ENCODE peak calls at places on chromosomes 2 and 18, in ten cellular contexts. C is adrenal gland, B is stomach, S is mucosa of descending colon, X is neural progenitor cell, W is PC-9, D is heart right ventricle, P is uterus, F is GM23338, A is transverse colon. J is an unnamed sample. For H3K36me3, the result is how much of the 10 kb centered on the place peaks cover.

GRCh38 chr2:60407398-60407797 is 146.1 kb downstream of the BCL11A start:
- DNase-seq in A (no peak), W (no peak), F (no peak), D (no peak), X (no peak), S (no peak), P (no peak), C (peak), B (no peak), J (no peak)

GRCh38 chr2:218325566-218326160 is 31.0 kb upstream of the CATIP start:
- DNase-seq in X (no peak), P (no peak), F (no peak), B (no peak), W (no peak), C (no peak), A (no peak), D (no peak), S (no peak), J (no peak)

GRCh38 chr2:240579071-240579762 is 7.3 kb upstream of the CAPN10 start:
- DNase-seq in F (no peak), D (no peak), C (no peak), P (no peak), X (no peak), W (no peak), B (no peak), A (no peak), S (no peak), J (peak)

GRCh38 chr18:10403675-10404074 is 50.8 kb upstream of the APCDD1 start:
- DNase-seq in C (no peak), P (no peak), A (no peak), W (no peak), F (no peak), X (peak), B (no peak), S (no peak), D (no peak), J (no peak)

GRCh38 chr2:50111067-50111466 is 920.9 kb downstream of the NRXN1 start:
- DNase-seq in D (no peak), F (no peak), P (no peak), A (no peak), X (no peak), B (no peak), S (no peak), W (no peak), C (no peak), J (no peak)

GRCh38 chr2:85792783-85793441 is 39.1 kb downstream of the ATOH8 start:
- DNase-seq in B (no peak), W (peak), S (no peak), X (no peak), C (peak), F (no peak), A (no peak), P (peak), D (no peak), J (no peak)

GRCh38 chr2:126902152-126902835 is 3.6 kb downstream of the TEX51 start:
- DNase-seq in B (peak), A (no peak), C (peak), P (no peak), X (no peak), S (no peak), F (no peak), W (no peak), D (no peak), J (no peak)

GRCh38 chr2:207181526-207182274 is 16.0 kb upstream of the KLF7 start:
- DNase-seq in S (no peak), A (no peak), C (no peak), W (no peak), F (no peak), P (no peak), D (no peak), X (no peak), B (no peak), J (no peak)

GRCh38 chr2:241008711-241009121 is 10.3 kb downstream of the SNED1 start:
- DNase-seq in W (no peak), B (peak), A (no peak), F (no peak), D (no peak), X (no peak), S (no peak), P (no peak), C (peak), J (no peak)

GRCh38 chr2:83022631-83023210 is 1436.4 kb downstream of the SUCLG1 start:
- DNase-seq in F (no peak), S (no peak), A (no peak), C (no peak), P (no peak), X (no peak), B (no peak), W (no peak), D (no peak), J (no peak)

GRCh38 chr2:153497938-153498629 is 19.5 kb upstream of the RPRM start:
- DNase-seq in C (peak), W (no peak), P (no peak), S (no peak), X (no peak), B (no peak), D (no peak), F (no peak), A (no peak), J (no peak)

GRCh38 chr2:59458862-59459261 is 1094.6 kb downstream of the BCL11A start:
- DNase-seq in S (no peak), P (no peak), B (peak), X (peak), F (peak), D (no peak), C (no peak), W (no peak), A (no peak), J (no peak)

GRCh38 chr18:28834889-28835288 is 658.0 kb upstream of the CDH2 start:
- DNase-seq in D (no peak), P (no peak), W (peak), S (no peak), B (no peak), A (no peak), X (no peak), C (no peak), F (no peak), J (no peak)

GRCh38 chr2:206915136-206915535 is 24.2 kb upstream of the CPO start:
- DNase-seq in D (no peak), F (no peak), W (peak), X (no peak), C (no peak), A (no peak), B (no peak), S (no peak), P (no peak), J (peak)

GRCh38 chr2:46267616-46268015 is 29.6 kb upstream of the EPAS1 start:
- DNase-seq in S (no peak), D (no peak), B (no peak), A (no peak), F (no peak), P (no peak), X (no peak), C (no peak), W (no peak), J (no peak)

GRCh38 chr18:52339891-52340371 is at the start of gene DCC:
- DNase-seq in P (no peak), D (no peak), X (peak), C (peak), F (peak), B (peak), S (peak), W (no peak), A (peak), J (peak)

GRCh38 chr2:138016703-138017102 is 52.4 kb downstream of the HNMT start:
- DNase-seq in D (no peak), S (no peak), B (no peak), W (peak), X (no peak), A (no peak), F (no peak), P (no peak), C (no peak), J (no peak)

GRCh38 chr2:105754999-105755398 is 10.3 kb downstream of the NCK2 start:
- DNase-seq in W (no peak), F (no peak), X (no peak), D (no peak), S (no peak), B (no peak), P (no peak), A (no peak), C (no peak), J (no peak)

DNA sequence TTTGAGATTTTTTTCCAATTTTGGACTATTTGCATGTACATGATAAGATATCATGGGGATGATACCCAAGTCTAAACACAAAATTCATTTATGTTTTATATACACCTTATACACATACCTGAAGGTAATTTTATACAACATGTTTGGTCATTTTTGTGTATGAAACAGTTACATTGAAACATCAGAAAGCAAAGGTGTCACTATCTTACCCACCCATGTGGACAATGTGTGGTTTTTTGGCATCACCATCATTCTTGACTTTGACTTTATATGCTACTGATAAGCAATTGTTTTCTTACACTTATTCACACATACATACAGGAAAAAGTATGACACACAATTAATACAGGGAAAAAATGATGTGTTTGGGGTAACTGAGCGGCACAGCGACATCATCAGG is 51.0 kb upstream of the ACVR1 start:
- DNase-seq in W (no peak), B (no peak), X (no peak), D (no peak), S (no peak), A (no peak), P (no peak), C (no peak), F (no peak), J (no peak)
- TF ChIP-seq CTCF in W (no peak), B (no peak), X (no peak), D (no peak), S (no peak), A (no peak), P (no peak), C (no peak), F (no peak), J (no peak)

DNA sequence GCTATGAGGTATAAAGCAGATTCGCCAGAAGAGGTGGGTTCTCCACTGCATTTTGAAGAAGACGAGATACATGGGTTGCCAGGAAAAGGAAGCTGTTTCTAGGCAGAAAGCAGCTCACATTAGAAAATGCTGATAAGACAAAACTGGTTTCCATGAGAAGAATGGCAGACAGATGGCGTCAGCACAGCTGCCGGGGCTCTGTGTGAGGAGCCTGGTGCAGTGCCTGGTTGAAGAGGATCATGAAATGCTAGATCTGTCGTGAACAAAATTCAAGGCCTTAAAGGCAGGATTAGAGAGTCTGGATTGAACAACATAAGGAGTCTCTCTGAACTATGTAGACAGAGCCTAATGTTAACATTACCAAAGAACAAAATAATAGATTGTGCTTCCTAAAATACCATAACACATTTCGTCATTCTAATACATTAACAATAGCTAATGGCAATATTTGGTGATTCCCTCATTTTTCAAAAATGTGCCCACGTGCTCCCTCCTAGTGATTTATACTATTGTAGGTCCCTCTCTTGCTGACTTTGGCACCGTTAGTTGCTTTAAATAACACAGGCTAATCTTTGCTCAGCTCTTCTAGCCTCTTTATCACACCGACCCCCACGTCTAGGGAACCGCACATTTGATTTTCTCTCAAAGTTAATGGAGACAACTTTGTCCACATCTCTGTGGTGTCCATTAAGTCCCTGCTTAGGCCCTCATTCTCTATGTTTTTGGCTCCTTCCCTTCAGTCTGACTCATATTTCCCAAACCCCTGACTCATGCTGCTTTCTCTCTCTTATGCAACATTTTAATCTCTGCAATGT is 38.2 kb downstream of the EFEMP1 start:
- DNase-seq in B (no peak), A (no peak), X (no peak), P (no peak), C (peak), W (peak), D (peak), F (no peak), S (no peak), J (no peak)
- H3K4me3 ChIP-seq in B (no peak), A (no peak), X (no peak), P (no peak), C (no peak), W (no peak), D (no peak), F (no peak), S (no peak), J (no peak)

GRCh38 chr2:121360566-121361300 is 75.7 kb upstream of the TFCP2L1 start:
- DNase-seq in D (no peak), P (no peak), X (no peak), S (peak), B (peak), W (peak), C (peak), A (peak), F (no peak), J (no peak)
- H3K36me3 ChIP-seq in D (half or more), P (under half), X (under half), S (under half), B (under half), W (under half), C (under half), A (under half), F (under half), J (under half)

DNA sequence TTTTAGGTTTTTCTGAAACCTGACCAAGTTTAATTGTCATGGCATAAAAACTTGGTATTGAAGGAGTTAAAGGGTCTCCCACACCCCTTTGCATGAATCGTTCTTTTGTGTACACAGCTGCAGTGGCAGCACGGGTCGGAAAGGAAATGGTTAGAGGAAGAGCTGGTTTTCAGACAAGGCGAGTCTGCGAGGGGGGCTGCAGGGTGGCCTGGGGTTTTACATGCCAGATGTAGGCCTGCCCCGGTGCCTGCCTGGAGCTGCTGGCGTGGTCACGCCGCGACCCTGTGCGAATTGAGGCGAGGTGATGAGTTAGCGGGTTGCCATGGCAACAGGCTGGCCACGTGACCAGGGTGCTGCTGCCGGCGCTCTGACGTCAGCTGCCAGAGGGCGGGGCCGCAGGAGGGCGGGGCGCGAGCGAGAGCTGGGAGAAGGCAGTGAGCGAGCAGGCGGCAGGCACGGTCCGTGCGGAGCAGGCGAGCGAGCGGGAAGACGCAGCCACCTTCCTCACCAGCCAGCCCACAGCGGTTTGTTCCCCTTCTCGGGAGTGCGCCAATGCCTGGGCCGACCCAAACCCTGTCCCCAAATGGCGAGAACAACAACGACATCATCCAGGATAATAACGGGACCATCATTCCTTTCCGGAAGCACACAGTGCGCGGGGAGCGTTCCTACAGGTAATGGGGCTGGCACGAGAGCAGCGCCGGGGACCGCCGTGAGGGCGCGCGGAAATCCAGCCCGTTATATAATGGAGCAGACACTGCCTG is at the start of gene MAPRE2:
- DNase-seq in S (peak), X (peak), W (peak), P (peak), C (peak), D (peak), F (peak), A (peak), B (peak), J (peak)
- TF ChIP-seq CTCF in S (no peak), X (no peak), W (no peak), P (no peak), C (no peak), D (no peak), F (no peak), A (no peak), B (no peak), J (no peak)

GRCh38 chr2:205698556-205699282 is 16.4 kb downstream of the NRP2 start:
- DNase-seq in W (no peak), B (no peak), D (no peak), P (no peak), X (peak), C (no peak), F (no peak), A (no peak), S (no peak), J (no peak)
- H3K4me3 ChIP-seq in W (no peak), B (no peak), D (no peak), P (no peak), X (no peak), C (no peak), F (no peak), A (no peak), S (no peak), J (no peak)